ENCODE peak calls at places on chromosomes 6 and 20, in eight cellular contexts. O, E, K, Z, G, J, L and S are unnamed samples.

GRCh38 chr6:4727671-4728435 is 48.4 kb upstream of the CDYL start:
- DNase-seq in J (peak), G (peak), Z (no peak), E (no peak), L (no peak), K (no peak), O (no peak), S (no peak)

GRCh38 chr6:158408552-158409130 is 96.4 kb downstream of the TULP4 start:
- DNase-seq in L (no peak), K (no peak), E (no peak), O (peak), G (peak), Z (no peak), J (no peak), S (no peak)

GRCh38 chr6:2852921-2853322 is 11.3 kb upstream of the SERPINB1 start:
- DNase-seq in J (no peak), Z (no peak), O (no peak), E (no peak), G (no peak), L (no peak), K (peak), S (no peak)

GRCh38 chr20:47360489-47361267 is 4.2 kb upstream of the ZMYND8 start:
- DNase-seq in G (peak), K (peak), L (peak), E (no peak), J (peak), Z (peak), O (peak), S (peak)

GRCh38 chr6:38671885-38672467 is 31.0 kb downstream of the GLO1 start:
- DNase-seq in O (no peak), L (peak), E (peak), K (no peak), G (peak), J (peak), Z (peak), S (peak)

GRCh38 chr6:21228411-21228810 is 365.1 kb upstream of the SOX4 start:
- DNase-seq in K (no peak), E (no peak), L (peak), G (peak), Z (no peak), O (no peak), J (no peak), S (no peak)

GRCh38 chr20:36279776-36280175 is 26.4 kb upstream of the DLGAP4 start:
- DNase-seq in O (no peak), L (no peak), K (no peak), J (no peak), E (no peak), Z (no peak), G (no peak), S (no peak)

GRCh38 chr20:46030290-46031013 is 1.4 kb downstream of the SLC12A5 start:
- DNase-seq in L (no peak), J (no peak), E (no peak), O (no peak), Z (no peak), K (no peak), G (no peak), S (no peak)

GRCh38 chr6:104953410-104953953 is 3.4 kb upstream of the LIN28B start:
- DNase-seq in G (no peak), Z (no peak), O (no peak), J (no peak), E (no peak), K (no peak), L (no peak), S (no peak)

GRCh38 chr6:129633529-129633928 is 76.4 kb downstream of the ARHGAP18 start:
- DNase-seq in E (no peak), L (no peak), G (no peak), K (no peak), J (no peak), Z (no peak), O (no peak), S (no peak)

GRCh38 chr20:11376998-11377397 is 540.7 kb upstream of the BTBD3 start:
- DNase-seq in K (no peak), Z (no peak), G (peak), L (peak), E (no peak), O (no peak), J (no peak), S (no peak)

GRCh38 chr20:49259284-49259683 is 18.6 kb downstream of the ZNFX1 start:
- DNase-seq in O (no peak), J (no peak), E (no peak), K (no peak), Z (no peak), G (no peak), L (no peak), S (no peak)

GRCh38 chr6:166068768-166069167 is 98.9 kb downstream of the TBXT start:
- DNase-seq in J (no peak), K (no peak), E (no peak), O (no peak), L (no peak), G (no peak), Z (no peak), S (no peak)

GRCh38 chr6:6815732-6816131 is 227.2 kb downstream of the LY86 start:
- DNase-seq in E (no peak), J (no peak), O (no peak), L (peak), K (no peak), Z (no peak), G (peak), S (no peak)

GRCh38 chr6:144266091-144266649 is 19.0 kb upstream of the UTRN start:
- DNase-seq in K (peak), O (peak), L (peak), E (no peak), J (no peak), Z (no peak), G (peak), S (no peak)

GRCh38 chr20:4038047-4038459 is 22.7 kb upstream of the RNF24 start:
- DNase-seq in E (peak), Z (peak), K (no peak), L (peak), J (no peak), O (peak), G (peak), S (peak)

GRCh38 chr6:30349411-30350177 is 4.6 kb downstream of the RPP21 start:
- DNase-seq in G (no peak), O (no peak), J (no peak), L (no peak), Z (peak), E (no peak), K (no peak), S (no peak)
- TF ChIP-seq CTCF in G (peak), O (no peak), J (no peak), L (no peak), Z (no peak), E (no peak), K (no peak), S (no peak)

GRCh38 chr6:134452901-134453300 is 135.0 kb upstream of the SGK1 start:
- DNase-seq in L (peak), Z (no peak), J (no peak), O (no peak), G (peak), E (no peak), K (no peak), S (no peak)

GRCh38 chr6:134454794-134455193 is 136.9 kb upstream of the SGK1 start:
- DNase-seq in K (no peak), L (no peak), E (no peak), J (no peak), G (peak), Z (no peak), O (no peak), S (no peak)

GRCh38 chr6:134456284-134456683 is 138.4 kb upstream of the SGK1 start:
- DNase-seq in E (no peak), J (no peak), O (no peak), Z (no peak), G (no peak), L (no peak), K (no peak), S (no peak)

GRCh38 chr6:134455319-134455718 is 137.4 kb upstream of the SGK1 start:
- DNase-seq in O (no peak), E (no peak), J (no peak), K (no peak), G (no peak), L (peak), Z (no peak), S (no peak)

DNA sequence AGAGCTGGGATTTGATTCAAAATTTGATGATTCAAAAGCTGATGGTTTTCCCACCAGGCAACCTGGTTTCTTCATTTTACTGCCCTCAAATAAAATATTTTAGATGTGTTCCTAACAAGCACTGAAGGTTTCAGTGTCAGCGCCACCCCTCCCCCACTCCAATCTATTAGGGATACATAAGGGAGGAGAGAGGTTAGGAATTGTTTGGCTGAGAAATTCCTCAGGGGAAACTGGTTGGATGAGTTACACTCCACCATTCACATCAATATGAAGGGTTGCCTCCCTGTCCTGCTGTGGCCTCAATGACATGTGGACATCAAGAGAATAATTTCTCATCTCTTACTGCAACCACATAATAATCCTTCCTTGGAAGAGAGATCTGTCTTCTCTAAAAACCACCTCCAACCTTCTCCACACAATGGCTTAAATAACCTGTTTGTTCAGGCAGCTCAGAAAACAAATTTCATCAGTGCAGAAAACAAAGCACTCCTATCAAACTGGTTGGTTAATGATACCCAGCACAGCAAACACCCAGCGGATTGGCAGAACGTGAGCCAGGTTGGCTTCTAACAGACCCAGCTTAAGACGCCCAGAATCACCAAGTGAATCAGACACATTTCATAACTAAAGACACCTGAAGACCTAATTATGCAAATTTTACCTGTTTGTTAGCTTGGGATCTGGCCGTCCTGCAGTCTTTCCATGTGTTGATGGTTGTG is 136.0 kb upstream of the SGK1 start:
- DNase-seq in J (no peak), K (peak), Z (no peak), O (no peak), L (peak), G (no peak), E (no peak), S (no peak)
- TF ChIP-seq CTCF in J (no peak), K (no peak), Z (no peak), O (no peak), L (no peak), G (no peak), E (no peak), S (no peak)

GRCh38 chr6:37059344-37060194 is 54.1 kb downstream of the FGD2 start:
- DNase-seq in J (peak), L (peak), O (peak), G (peak), K (no peak), Z (no peak), E (no peak), S (no peak)
- TF ChIP-seq CTCF in J (peak), L (peak), O (peak), G (peak), K (no peak), Z (no peak), E (no peak), S (peak)

DNA sequence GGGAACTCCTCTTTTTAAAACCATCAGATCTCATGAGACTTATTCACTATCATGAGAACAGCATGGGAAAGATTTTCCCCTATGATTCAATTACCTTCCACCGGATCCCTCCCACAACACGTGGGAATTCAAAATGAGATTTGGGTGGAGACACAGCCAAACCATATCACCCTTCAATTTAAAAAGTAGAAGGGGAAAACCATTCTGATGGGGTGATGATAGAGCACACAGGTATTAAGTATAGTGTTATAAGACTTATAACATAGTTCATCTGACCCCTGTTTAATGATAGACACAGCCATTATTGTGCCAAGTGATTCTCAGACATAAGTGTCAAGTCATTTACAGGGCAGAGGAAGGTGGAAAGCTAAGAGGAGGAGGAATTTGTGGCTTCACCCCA is 182.7 kb upstream of the SUPT3H start:
- DNase-seq in G (no peak), E (no peak), K (no peak), O (no peak), L (no peak), J (no peak), Z (no peak), S (no peak)
- TF ChIP-seq CTCF in G (no peak), E (no peak), K (no peak), O (no peak), L (no peak), J (no peak), Z (no peak), S (no peak)

GRCh38 chr20:5309971-5310370 is 6.8 kb downstream of the PROKR2 start:
- DNase-seq in Z (no peak), G (no peak), O (no peak), E (no peak), J (no peak), L (peak), K (no peak), S (no peak)

GRCh38 chr20:5315807-5316187 is 957 bp downstream of the PROKR2 start:
- DNase-seq in L (no peak), J (no peak), K (no peak), G (no peak), Z (no peak), E (no peak), O (no peak), S (no peak)

GRCh38 chr20:5313916-5314315 is 2.8 kb downstream of the PROKR2 start:
- DNase-seq in O (no peak), J (no peak), L (no peak), Z (no peak), E (no peak), G (no peak), K (no peak), S (no peak)

GRCh38 chr20:5316188-5317158 is at the start of gene PROKR2:
- DNase-seq in J (no peak), L (no peak), K (no peak), Z (peak), O (peak), E (no peak), G (no peak), S (no peak)

DNA sequence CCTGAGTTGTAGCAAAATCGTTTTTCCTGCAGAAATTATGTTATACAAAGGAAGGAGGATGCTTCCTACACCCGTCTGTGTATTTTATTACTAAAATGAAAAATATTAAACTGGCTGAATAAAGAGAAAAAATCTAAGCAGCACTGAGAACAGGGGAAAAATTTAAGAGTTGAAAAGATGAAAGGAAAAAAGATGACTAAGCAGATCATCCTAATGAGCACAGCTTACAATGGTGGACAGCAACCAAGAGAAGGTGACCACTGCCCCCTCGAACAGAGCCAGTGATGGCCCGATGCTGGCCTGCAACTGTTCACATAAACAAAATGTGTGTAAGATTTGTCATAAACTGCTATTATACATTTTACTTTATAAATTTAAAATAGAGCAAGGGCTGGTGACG is 4.2 kb downstream of the PROKR2 start:
- DNase-seq in J (no peak), K (no peak), E (no peak), Z (no peak), G (no peak), O (no peak), L (no peak), S (no peak)
- TF ChIP-seq CTCF in J (no peak), K (no peak), E (no peak), Z (no peak), G (no peak), O (no peak), L (no peak), S (no peak)

GRCh38 chr6:160930547-160931377 is 60.8 kb upstream of the MAP3K4 start:
- DNase-seq in O (peak), L (peak), Z (peak), G (peak), E (peak), J (peak), K (peak), S (peak)
- TF ChIP-seq CTCF in O (peak), L (peak), Z (peak), G (peak), E (peak), J (peak), K (peak), S (peak)

GRCh38 chr20:35087355-35087754 is 5.3 kb downstream of the TRPC4AP start:
- DNase-seq in O (no peak), L (no peak), Z (no peak), G (no peak), J (no peak), E (no peak), K (no peak), S (no peak)

GRCh38 chr20:35088231-35088794 is 4.3 kb downstream of the TRPC4AP start:
- DNase-seq in L (peak), O (no peak), G (peak), Z (no peak), J (no peak), E (no peak), K (no peak), S (no peak)

GRCh38 chr20:35093245-35093884 is 758 bp upstream of the TRPC4AP start:
- DNase-seq in L (peak), E (no peak), Z (no peak), O (no peak), K (no peak), G (peak), J (no peak), S (no peak)

GRCh38 chr20:35091808-35092523 is 641 bp downstream of the TRPC4AP start:
- DNase-seq in K (no peak), G (peak), E (no peak), Z (no peak), J (peak), O (peak), L (no peak), S (no peak)

GRCh38 chr20:35092524-35093244 is at the start of gene TRPC4AP:
- DNase-seq in J (peak), K (peak), E (peak), Z (peak), L (peak), G (peak), O (peak), S (peak)
- TF ChIP-seq CTCF in J (peak), K (peak), E (peak), Z (peak), L (peak), G (peak), O (peak), S (peak)

GRCh38 chr6:87483929-87484328 is 11.2 kb downstream of the SLC35A1 start:
- DNase-seq in O (peak), E (peak), G (peak), K (no peak), L (peak), Z (no peak), J (peak), S (no peak)
- TF ChIP-seq CTCF in O (peak), E (no peak), G (no peak), K (no peak), L (no peak), Z (no peak), J (peak), S (no peak)

GRCh38 chr6:114342826-114343781 is at the start of gene HS3ST5:
- DNase-seq in Z (peak), E (no peak), J (peak), K (peak), L (no peak), O (peak), G (peak), S (peak)
- TF ChIP-seq CTCF in Z (no peak), E (no peak), J (peak), K (no peak), L (no peak), O (peak), G (peak), S (peak)